ENCODE peak calls at places on chromosomes 2 and 18, in six cellular contexts. G is neuronal stem cell, Q is H9, D is H1, F is mesenchymal stem cell, O is IMR-90. S is an unnamed sample. For H3K9me3, the result is how much of the 10 kb centered on the place peaks cover.

GRCh38 chr18:67217551-67218166 is 298.9 kb downstream of the DSEL start:
- DNase-seq in G (peak), Q (no peak), D (peak), F (peak), O (peak), S (peak)

GRCh38 chr2:217756375-217757107 is 246.3 kb downstream of the TNS1 start:
- DNase-seq in G (peak), Q (peak), D (peak), F (peak), O (peak), S (peak)

GRCh38 chr2:43180901-43181300 is 45.5 kb downstream of the ZFP36L2 start:
- DNase-seq in G (no peak), Q (peak), D (no peak), F (no peak), O (no peak), S (no peak)

GRCh38 chr2:105757361-105757933 is 12.7 kb downstream of the NCK2 start:
- DNase-seq in G (no peak), Q (no peak), D (no peak), F (no peak), O (no peak), S (no peak)

GRCh38 chr2:210630904-210631560 is 74.6 kb downstream of the CPS1 start:
- DNase-seq in G (no peak), Q (no peak), D (no peak), F (no peak), O (no peak), S (no peak)

GRCh38 chr2:55109219-55109891 is 59.1 kb upstream of the RTN4 start:
- DNase-seq in G (no peak), Q (no peak), D (no peak), F (peak), O (peak), S (peak)

GRCh38 chr2:240818543-240819403 is 1.2 kb downstream of the KIF1A start:
- DNase-seq in G (peak), Q (peak), D (peak), F (no peak), O (no peak), S (no peak)

GRCh38 chr2:173323371-173323770 is 31.3 kb upstream of the CDCA7 start:
- DNase-seq in G (no peak), Q (no peak), D (no peak), F (no peak), O (no peak), S (no peak)

GRCh38 chr2:8392098-8392844 is 289.6 kb upstream of the ID2 start:
- DNase-seq in G (no peak), Q (peak), D (peak), F (no peak), O (no peak), S (no peak)

GRCh38 chr18:62967089-62967488 is 251.7 kb downstream of the PHLPP1 start:
- DNase-seq in G (no peak), Q (no peak), D (no peak), F (no peak), O (no peak), S (no peak)

GRCh38 chr2:17190527-17190926 is 327.7 kb downstream of the RAD51AP2 start:
- DNase-seq in G (no peak), Q (no peak), D (no peak), F (peak), O (no peak), S (no peak)

GRCh38 chr2:151657667-151658076 is 76.6 kb downstream of the NEB start:
- DNase-seq in G (no peak), Q (no peak), D (no peak), F (no peak), O (no peak), S (peak)

DNA sequence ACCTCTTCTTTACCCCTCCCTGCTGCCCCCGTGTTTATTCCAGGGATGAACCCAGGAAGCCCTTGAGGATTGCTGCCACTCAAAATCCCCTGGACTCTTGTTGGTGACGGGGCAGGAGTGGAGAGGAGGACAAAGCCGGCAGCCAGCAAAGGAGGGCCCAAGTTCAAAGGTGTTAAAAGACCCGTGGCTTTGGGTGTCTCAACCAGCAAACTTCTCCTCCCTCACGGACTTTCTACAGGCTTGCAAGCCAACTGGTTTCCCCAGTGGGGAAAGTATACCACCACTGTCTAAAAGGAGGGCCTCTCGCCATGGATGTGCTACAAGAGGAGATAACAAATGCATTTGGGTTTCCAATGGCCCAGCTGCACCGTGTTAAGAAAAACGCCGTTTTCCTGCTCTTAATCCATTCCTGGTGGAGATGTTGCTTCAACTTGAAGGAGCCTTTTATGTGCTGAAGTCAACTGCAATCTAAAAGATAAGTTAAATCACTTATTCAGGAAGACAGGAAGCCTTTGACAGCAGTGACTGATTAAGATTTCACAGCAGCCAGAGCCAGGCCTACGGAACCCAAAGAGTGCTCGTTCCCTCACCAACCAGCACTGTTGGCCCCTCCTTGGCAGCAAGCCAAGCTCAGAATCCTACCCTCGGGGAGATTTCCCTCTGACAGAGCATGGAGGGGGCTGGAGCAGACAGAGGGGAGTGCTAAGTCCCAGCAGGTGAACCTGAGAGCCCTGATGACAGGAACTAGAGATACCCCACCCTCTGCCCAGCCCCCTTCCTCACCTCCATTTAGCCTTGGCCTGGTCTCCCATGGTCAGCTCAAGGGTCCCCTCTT is 57.8 kb downstream of the ZBTB7C start:
- DNase-seq in G (no peak), Q (no peak), D (no peak), F (no peak), O (no peak), S (no peak)
- H2AK5ac ChIP-seq in G (no peak), Q (no peak), D (no peak), F (no peak), O (no peak), S (no peak)

DNA sequence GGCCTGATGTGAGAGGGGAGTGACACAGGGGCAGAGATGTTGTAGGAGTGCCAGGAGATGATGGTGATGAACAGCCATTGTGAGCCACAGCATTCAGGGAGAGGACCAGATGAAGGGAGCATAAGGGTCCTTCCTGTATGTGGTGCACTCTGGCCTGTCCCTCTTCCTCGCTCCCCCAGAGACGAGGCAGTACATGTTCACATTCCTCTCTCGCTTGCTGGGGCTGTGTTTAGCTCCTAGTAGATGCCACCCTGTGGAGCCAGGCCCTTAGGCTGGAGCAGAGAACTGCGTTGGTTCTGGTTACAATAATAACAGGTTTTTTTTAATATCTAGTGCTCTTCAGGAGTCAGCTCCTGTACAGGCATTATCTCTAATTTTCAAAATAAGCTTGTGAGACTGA is 171.1 kb upstream of the MYT1L start:
- DNase-seq in G (no peak), Q (no peak), D (no peak), F (no peak), O (no peak), S (no peak)
- H3K9me3 ChIP-seq in G (under half), Q (under half), D (under half), F (under half), O (under half), S (under half)

GRCh38 chr2:202064206-202064880 is 8.7 kb upstream of the KIAA2012 start:
- DNase-seq in G (peak), Q (peak), D (no peak), F (peak), O (peak), S (no peak)
- H3K4me2 ChIP-seq in G (peak), Q (peak), D (peak), F (peak), O (peak), S (no peak)

GRCh38 chr2:226733927-226734564 is 65.6 kb downstream of the IRS1 start:
- DNase-seq in G (no peak), Q (no peak), D (no peak), F (no peak), O (no peak), S (no peak)
- H2AK5ac ChIP-seq in G (no peak), Q (no peak), D (no peak), F (peak), O (no peak), S (no peak)

DNA sequence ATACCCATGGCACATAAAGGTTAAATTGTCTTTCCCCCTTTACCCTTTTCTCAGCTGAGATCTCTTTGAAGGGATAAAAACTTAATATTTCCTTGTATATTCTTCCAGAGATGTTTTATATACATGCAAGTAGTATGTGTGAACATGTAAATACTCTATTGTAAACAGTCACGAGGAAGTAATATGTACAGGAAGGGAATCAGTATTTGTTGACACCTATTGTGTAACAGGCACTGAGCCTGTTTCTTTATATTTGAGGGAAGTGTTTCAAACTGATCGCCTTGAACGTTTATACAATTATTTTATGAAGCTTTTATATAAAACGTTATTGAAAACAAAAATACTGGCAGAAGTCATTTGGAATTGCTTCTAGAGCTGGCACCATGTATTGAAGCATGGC is 13.2 kb downstream of the RALBP1 start:
- DNase-seq in G (no peak), Q (no peak), D (no peak), F (no peak), O (no peak), S (no peak)
- H3K9me3 ChIP-seq in G (under half), Q (under half), D (under half), F (under half), O (under half), S (under half)

DNA sequence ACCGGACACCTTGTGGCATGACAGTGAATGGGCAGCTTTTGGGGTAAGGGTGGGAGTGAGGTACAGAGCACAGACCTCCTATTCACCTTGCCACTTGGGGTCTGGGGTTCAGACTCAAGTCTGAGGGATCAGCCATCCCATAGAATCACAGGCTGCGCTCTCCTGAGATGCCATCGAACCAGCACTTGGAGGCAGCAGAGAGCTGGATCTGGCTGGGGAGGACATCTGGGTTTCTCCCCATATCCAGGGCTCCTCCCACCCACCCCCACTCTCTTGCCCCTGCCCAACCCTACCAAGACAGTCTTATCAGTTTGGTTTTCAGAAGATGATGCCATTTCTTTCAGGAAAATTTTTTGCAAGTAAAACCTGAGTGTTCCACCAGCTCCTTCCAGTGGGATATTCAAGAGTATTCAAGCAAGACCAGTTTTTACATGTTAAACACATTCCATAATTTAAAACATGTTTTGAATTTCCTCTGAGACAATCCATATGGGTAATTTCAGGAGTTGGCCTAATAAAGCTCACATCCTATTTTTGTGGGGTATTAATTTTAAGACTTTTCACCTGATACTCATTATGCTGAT is 29.2 kb upstream of the TEX44 start:
- DNase-seq in G (peak), Q (peak), D (peak), F (peak), O (peak), S (peak)
- H3K4me2 ChIP-seq in G (no peak), Q (no peak), D (no peak), F (no peak), O (no peak), S (no peak)

GRCh38 chr2:159035790-159036411 is 67.5 kb downstream of the TANC1 start:
- DNase-seq in G (no peak), Q (peak), D (no peak), F (peak), O (peak), S (peak)
- H2AK5ac ChIP-seq in G (no peak), Q (no peak), D (no peak), F (no peak), O (no peak), S (no peak)

DNA sequence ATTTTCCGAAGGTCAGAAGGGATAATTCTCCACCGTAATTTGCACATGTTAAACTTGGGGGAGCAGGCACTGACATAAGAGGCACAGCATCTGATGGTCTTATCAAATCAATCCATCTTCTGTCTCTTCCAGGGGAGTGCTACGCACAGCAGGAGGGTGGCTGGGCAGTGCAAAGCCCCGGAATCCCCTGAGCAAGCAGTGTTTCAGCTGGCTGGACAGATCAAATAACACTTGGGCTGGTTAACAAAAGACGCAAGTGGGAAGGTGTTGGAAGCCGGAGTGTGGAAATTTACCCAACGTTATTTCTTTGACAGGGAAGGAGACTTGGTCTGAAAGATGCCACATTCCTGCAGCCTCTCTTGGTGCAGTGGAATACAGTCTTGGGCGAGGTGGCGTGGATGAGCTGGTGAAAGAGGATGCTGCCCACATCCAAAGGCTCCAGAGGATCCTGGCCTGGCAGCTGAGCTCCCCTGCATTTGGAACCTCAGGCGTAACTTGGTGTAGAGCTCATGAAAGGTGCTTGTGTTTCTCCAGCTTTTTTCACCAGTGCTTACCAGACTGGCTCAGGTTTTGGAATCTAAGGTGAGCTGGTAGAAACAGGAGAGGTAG is 103.0 kb downstream of the MAPK4 start:
- DNase-seq in G (peak), Q (no peak), D (no peak), F (no peak), O (no peak), S (no peak)
- H3K9me3 ChIP-seq in G (under half), Q (under half), D (under half), F (under half), O (under half), S (under half)

S was measured in trophoblast cell.